ENCODE peak calls at places on chromosomes 16 and 17, in nine cellular contexts. Y is HT-29; G is neural progenitor cell; V is activated naive CD8-positive, alpha-beta T cell treated with anti-CD3 and anti-CD28 coated beads for 36 hours; L is A549; W is PC-9; A is astrocyte of the cerebellum; O is cardiac fibroblast; T is neuronal stem cell. Z is an unnamed sample.
A peak's percentile ranks its signal among the peaks of the same experiment; 100 is the strongest.

GRCh38 chr17:33888455-33888854 is 366.6 kb upstream of the CCL2 start:
- DNase-seq in Y (no peak), G (no peak), V (no peak), L (no peak), W (no peak), A (no peak), O (no peak), T (no peak), Z (no peak)

GRCh38 chr17:72422505-72423285 is 301.9 kb downstream of the SOX9 start:
- DNase-seq in Y (peak; percentile 81), G (no peak), V (peak; percentile 12), L (peak; percentile 97), W (peak; percentile 93), A (peak; percentile 53), O (peak; percentile 76), T (no peak), Z (no peak)

GRCh38 chr16:24427840-24428239 is 111.5 kb upstream of the RBBP6 start:
- DNase-seq in Y (no peak), G (no peak), V (no peak), L (no peak), W (no peak), A (no peak), O (no peak), T (no peak), Z (no peak)

GRCh38 chr16:27426423-27427408 is 24.7 kb downstream of the IL21R start:
- DNase-seq in Y (peak; percentile 4), G (no peak), V (peak; percentile 80), L (no peak), W (peak; percentile 55), A (peak; percentile 73), O (peak; percentile 82), T (no peak), Z (peak; percentile 84)

GRCh38 chr17:57949649-57950048 is 5.6 kb downstream of the CUEDC1 start:
- DNase-seq in Y (no peak), G (no peak), V (no peak), L (no peak), W (no peak), A (no peak), O (peak; percentile 40), T (no peak), Z (no peak)

GRCh38 chr16:68190745-68191510 is 45.0 kb downstream of the ESRP2 start:
- DNase-seq in Y (no peak), G (no peak), V (no peak), L (no peak), W (no peak), A (no peak), O (no peak), T (no peak), Z (no peak)

GRCh38 chr16:9778879-9779278 is 403.3 kb downstream of the GRIN2A start:
- DNase-seq in Y (no peak), G (peak; percentile 30), V (no peak), L (no peak), W (no peak), A (no peak), O (no peak), T (no peak), Z (no peak)

GRCh38 chr17:48597775-48598631 is 4.4 kb upstream of the HOXB5 start:
- DNase-seq in Y (peak; percentile 85), G (peak; percentile 50), V (no peak), L (no peak), W (no peak), A (no peak), O (no peak), T (no peak), Z (peak; percentile 77)

GRCh38 chr17:13088666-13089065 is 70.8 kb upstream of the ELAC2 start:
- DNase-seq in Y (no peak), G (no peak), V (no peak), L (no peak), W (no peak), A (no peak), O (no peak), T (no peak), Z (no peak)

GRCh38 chr17:80632046-80632581 is 87.5 kb downstream of the RPTOR start:
- DNase-seq in Y (no peak), G (peak; percentile 17), V (no peak), L (no peak), W (no peak), A (no peak), O (no peak), T (no peak), Z (no peak)

GRCh38 chr17:61538480-61538879 is 52.5 kb downstream of the NACA2 start:
- DNase-seq in Y (no peak), G (no peak), V (no peak), L (no peak), W (no peak), A (no peak), O (no peak), T (no peak), Z (no peak)

GRCh38 chr17:49112936-49113335 is 19.6 kb upstream of the B4GALNT2 start:
- DNase-seq in Y (no peak), G (no peak), V (no peak), L (no peak), W (no peak), A (no peak), O (no peak), T (no peak), Z (no peak)

GRCh38 chr16:12646490-12647274 is 157.0 kb downstream of the CPPED1 start:
- DNase-seq in Y (no peak), G (no peak), V (peak; percentile 47), L (no peak), W (peak; percentile 58), A (no peak), O (peak; percentile 6), T (no peak), Z (no peak)

GRCh38 chr17:60743812-60744211 is 66.2 kb downstream of the BCAS3 start:
- DNase-seq in Y (peak; percentile 82), G (no peak), V (no peak), L (no peak), W (peak; percentile 48), A (peak; percentile 76), O (peak; percentile 66), T (no peak), Z (no peak)

Z was measured in stimulated activated effector memory CD8-positive, alpha-beta T cell treated with anti-CD3 and anti-CD28 coated beads, Interleukin-12 subunit alpha, Interleukin-12 subunit beta, amount 100 ng/mL, for 72 hours.